ENCODE peak calls at places on chromosomes 11 and 22, in nine cellular contexts. P is fibroblast of pulmonary artery, I is foreskin fibroblast, L is WTC11, N is sigmoid colon, M is endothelial cell, G is Panc1, J is astrocyte of the spinal cord, T is right atrium auricular region. W is an unnamed sample.

GRCh38 chr11:64373598-64373974 is 14.6 kb downstream of the RPS6KA4 start:
- DNase-seq in G (no peak), I (no peak), L (no peak), P (no peak), J (no peak), T (no peak), M (no peak), N (no peak), W (no peak)

GRCh38 chr11:58905141-58905715 is 34.1 kb upstream of the GLYATL1 start:
- DNase-seq in M (peak), L (peak), J (peak), T (peak), N (no peak), I (peak), P (peak), G (no peak), W (peak)

GRCh38 chr11:88656960-88657738 is 319.6 kb upstream of the CTSC start:
- DNase-seq in J (peak), I (no peak), T (no peak), M (no peak), L (no peak), G (no peak), P (no peak), N (no peak), W (peak)

GRCh38 chr11:12827929-12828812 is 153.9 kb downstream of the TEAD1 start:
- DNase-seq in P (peak), G (no peak), J (peak), T (no peak), M (peak), N (no peak), L (no peak), I (no peak), W (peak)

GRCh38 chr11:118100691-118101232 is 14.0 kb upstream of the SMIM35 start:
- DNase-seq in P (no peak), N (no peak), J (no peak), G (no peak), I (no peak), T (no peak), M (no peak), L (no peak), W (no peak)

GRCh38 chr11:83070878-83071640 is 638 bp downstream of the RAB30 start:
- DNase-seq in T (peak), J (peak), I (no peak), G (no peak), M (peak), N (peak), L (peak), P (peak), W (peak)

GRCh38 chr11:23932485-23932898 is 564.4 kb upstream of the LUZP2 start:
- DNase-seq in G (no peak), I (peak), M (no peak), T (no peak), P (peak), J (peak), L (no peak), N (no peak), W (peak)

GRCh38 chr11:101127699-101128570 is 1.7 kb downstream of the PGR start:
- DNase-seq in L (peak), G (no peak), J (no peak), T (peak), N (peak), P (no peak), M (peak), I (no peak), W (no peak)

GRCh38 chr22:39144101-39144815 is 8.2 kb downstream of the CBX7 start:
- DNase-seq in G (no peak), P (peak), I (no peak), J (peak), N (peak), T (no peak), M (no peak), L (no peak), W (peak)

GRCh38 chr11:6736495-6737121 is 35.2 kb downstream of the OR2AG2 start:
- DNase-seq in I (no peak), J (peak), L (no peak), T (no peak), M (no peak), N (no peak), G (no peak), P (no peak), W (no peak)

GRCh38 chr22:32426881-32427280 is 14.8 kb upstream of the RTCB start:
- DNase-seq in J (no peak), L (no peak), P (no peak), T (no peak), M (no peak), G (no peak), I (no peak), N (no peak), W (no peak)

GRCh38 chr11:121421149-121421906 is 30.8 kb upstream of the SORL1 start:
- DNase-seq in J (no peak), G (no peak), M (no peak), I (no peak), N (no peak), P (no peak), T (no peak), L (no peak), W (peak)

GRCh38 chr11:86747801-86748200 is 52.5 kb upstream of the PRSS23 start:
- DNase-seq in G (no peak), M (no peak), J (no peak), I (no peak), N (no peak), P (no peak), T (no peak), L (no peak), W (no peak)

GRCh38 chr11:19577391-19577831 is 135.2 kb upstream of the NAV2 start:
- DNase-seq in N (no peak), I (no peak), T (no peak), P (peak), J (no peak), L (no peak), G (no peak), M (no peak), W (no peak)

GRCh38 chr11:8267280-8267679 is 3.6 kb upstream of the LMO1 start:
- DNase-seq in T (no peak), M (no peak), G (no peak), L (no peak), N (peak), P (no peak), I (no peak), J (no peak), W (no peak)

GRCh38 chr22:31305194-31305593 is 12.9 kb upstream of the PIK3IP1 start:
- DNase-seq in J (no peak), M (no peak), L (no peak), I (no peak), G (no peak), P (no peak), T (no peak), N (no peak), W (peak)

GRCh38 chr11:106222626-106223025 is 145.2 kb downstream of the AASDHPPT start:
- DNase-seq in N (no peak), L (no peak), I (no peak), M (no peak), T (no peak), P (no peak), J (no peak), G (no peak), W (no peak)

GRCh38 chr11:77361184-77361583 is 59.7 kb upstream of the GDPD4 start:
- DNase-seq in T (no peak), I (no peak), P (peak), G (no peak), L (no peak), J (peak), N (no peak), M (no peak), W (peak)

GRCh38 chr11:128828350-128828749 is 38.7 kb downstream of the KCNJ1 start:
- DNase-seq in M (no peak), P (no peak), J (no peak), G (no peak), T (no peak), I (no peak), L (no peak), N (no peak), W (no peak)

GRCh38 chr11:1702506-1702905 is 5.5 kb downstream of the KRTAP5-6 start:
- DNase-seq in L (no peak), M (no peak), G (no peak), T (no peak), N (no peak), P (no peak), I (no peak), J (no peak), W (no peak)

GRCh38 chr22:40638261-40638660 is 1.7 kb upstream of the MRTFA start:
- DNase-seq in L (no peak), I (no peak), M (no peak), J (no peak), N (peak), G (no peak), P (no peak), T (peak), W (peak)

GRCh38 chr11:33646629-33647028 is 54.0 kb downstream of the C11orf91 start:
- DNase-seq in J (no peak), P (no peak), I (no peak), G (no peak), L (no peak), N (no peak), T (no peak), M (no peak), W (no peak)

GRCh38 chr11:35487532-35488078 is 37.8 kb downstream of the PAMR1 start:
- DNase-seq in N (no peak), I (peak), P (peak), T (peak), M (peak), J (peak), G (no peak), L (peak), W (peak)

GRCh38 chr11:35485656-35486318 is 39.6 kb downstream of the PAMR1 start:
- DNase-seq in J (peak), G (peak), P (peak), M (peak), N (peak), T (peak), L (peak), I (peak), W (peak)

GRCh38 chr11:35486934-35487333 is 38.5 kb downstream of the PAMR1 start:
- DNase-seq in P (no peak), L (no peak), G (no peak), J (no peak), N (no peak), I (no peak), T (no peak), M (no peak), W (no peak)

GRCh38 chr11:35488117-35488516 is 37.3 kb downstream of the PAMR1 start:
- DNase-seq in I (no peak), N (no peak), M (no peak), T (no peak), P (peak), G (no peak), J (no peak), L (no peak), W (no peak)

DNA sequence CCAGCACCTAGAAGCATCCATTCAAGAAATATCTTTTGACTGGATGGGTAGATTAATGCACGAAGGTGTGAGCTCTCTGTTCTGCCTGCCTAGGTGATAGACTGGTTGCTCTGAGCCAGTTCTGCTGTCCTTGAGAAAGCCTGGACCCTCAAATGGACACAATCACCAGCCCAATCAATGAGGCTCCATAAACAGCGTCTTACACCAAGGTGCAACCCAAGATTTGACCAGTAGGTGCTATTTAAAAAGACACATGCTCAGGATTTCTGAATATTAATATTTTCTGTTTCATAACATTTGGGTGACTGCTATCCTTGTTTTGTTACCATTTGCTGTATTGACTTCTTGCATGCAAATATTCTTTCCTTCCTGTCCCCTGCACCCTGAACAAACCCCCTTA is 39.0 kb downstream of the PAMR1 start:
- DNase-seq in G (no peak), P (no peak), N (no peak), I (no peak), M (no peak), J (no peak), L (no peak), T (no peak), W (no peak)
- TF ChIP-seq CTCF in G (no peak), P (peak), N (no peak), I (no peak), M (no peak), J (peak), L (no peak), T (no peak), W (no peak)

DNA sequence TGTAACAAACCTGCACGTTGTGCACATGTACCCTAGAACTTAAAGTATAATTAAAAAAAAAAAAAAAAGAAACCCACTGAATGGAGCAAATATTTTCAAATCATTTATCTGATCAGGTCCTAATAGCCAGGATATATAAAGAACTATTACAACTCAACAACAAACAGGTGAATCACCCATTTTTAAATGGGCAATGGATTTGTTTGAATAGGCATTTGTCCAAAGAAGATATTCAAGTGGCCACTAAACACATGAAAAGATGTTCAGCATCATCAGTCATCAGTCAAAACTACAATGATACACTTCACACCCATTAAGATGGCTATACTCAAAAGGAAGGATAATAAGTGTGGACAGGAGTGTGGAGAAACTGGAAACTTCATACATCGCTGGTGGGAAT is 53.3 kb downstream of the ARRB1 start:
- DNase-seq in T (no peak), N (no peak), M (no peak), P (no peak), G (no peak), I (no peak), L (no peak), J (no peak), W (no peak)
- TF ChIP-seq CTCF in T (no peak), N (no peak), M (no peak), P (no peak), G (no peak), I (no peak), L (no peak), J (no peak), W (no peak)

GRCh38 chr22:24179478-24180210 is 1.6 kb upstream of the SUSD2 start:
- DNase-seq in L (no peak), N (no peak), I (no peak), J (no peak), G (no peak), P (no peak), M (no peak), T (no peak), W (no peak)

GRCh38 chr22:24177045-24177444 is 4.2 kb upstream of the SUSD2 start:
- DNase-seq in L (no peak), P (no peak), M (no peak), G (no peak), J (no peak), T (no peak), I (no peak), N (no peak), W (no peak)

GRCh38 chr22:24178021-24178431 is 3.3 kb upstream of the SUSD2 start:
- DNase-seq in G (no peak), I (no peak), L (no peak), J (no peak), P (no peak), N (no peak), T (no peak), M (no peak), W (no peak)

GRCh38 chr22:24177456-24177855 is 3.8 kb upstream of the SUSD2 start:
- DNase-seq in L (no peak), J (no peak), I (no peak), G (no peak), N (no peak), M (no peak), P (no peak), T (no peak), W (no peak)

DNA sequence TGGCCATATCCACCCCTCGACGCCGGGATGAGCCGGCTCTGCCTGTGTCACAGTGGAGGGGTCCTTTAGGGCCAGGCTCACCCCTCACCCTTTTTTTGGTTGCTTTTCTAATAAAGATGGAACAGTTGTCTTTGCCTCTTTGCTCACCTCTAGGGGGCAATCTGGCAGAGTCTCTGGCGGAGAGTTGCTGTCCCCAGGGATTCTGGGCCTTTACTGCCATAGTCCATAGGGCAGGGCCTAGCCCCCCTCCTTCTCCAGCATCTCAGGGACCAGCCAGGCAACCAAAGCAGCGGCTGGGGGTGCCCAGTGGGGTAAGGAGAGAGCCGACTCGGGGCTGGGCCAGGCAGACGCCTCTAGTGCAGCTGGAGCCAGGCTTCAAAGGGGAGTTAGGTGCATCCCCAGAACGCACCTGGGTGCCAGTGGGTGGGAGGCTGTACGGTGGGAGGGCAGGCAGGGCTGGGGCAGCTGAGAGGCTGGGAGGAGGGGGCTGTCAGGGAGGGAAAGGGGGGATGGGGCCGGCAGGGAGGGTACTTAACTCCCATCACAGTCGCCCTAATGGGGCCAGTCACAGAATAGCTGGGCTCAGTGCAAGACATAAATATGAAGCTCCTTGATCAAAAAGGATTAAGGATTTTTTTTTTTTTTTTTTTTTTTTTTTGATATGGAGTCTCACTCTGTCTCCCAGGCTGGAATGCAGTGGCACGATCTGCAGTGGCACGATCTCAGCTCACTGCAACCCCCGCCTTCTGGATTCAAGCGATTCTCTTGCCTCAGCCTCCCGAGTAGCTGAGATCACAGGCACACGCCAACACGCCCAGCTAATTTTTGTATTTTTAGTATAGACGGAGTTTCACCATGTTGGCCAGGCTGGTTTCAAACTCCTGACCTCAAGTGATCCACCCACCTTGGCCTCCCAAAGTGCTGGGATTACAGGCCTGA is 2.5 kb upstream of the SUSD2 start:
- DNase-seq in J (no peak), P (peak), G (no peak), T (no peak), L (peak), M (no peak), N (no peak), I (no peak), W (no peak)
- TF ChIP-seq CTCF in J (peak), P (peak), G (peak), T (peak), L (peak), M (peak), N (no peak), I (peak), W (peak)

DNA sequence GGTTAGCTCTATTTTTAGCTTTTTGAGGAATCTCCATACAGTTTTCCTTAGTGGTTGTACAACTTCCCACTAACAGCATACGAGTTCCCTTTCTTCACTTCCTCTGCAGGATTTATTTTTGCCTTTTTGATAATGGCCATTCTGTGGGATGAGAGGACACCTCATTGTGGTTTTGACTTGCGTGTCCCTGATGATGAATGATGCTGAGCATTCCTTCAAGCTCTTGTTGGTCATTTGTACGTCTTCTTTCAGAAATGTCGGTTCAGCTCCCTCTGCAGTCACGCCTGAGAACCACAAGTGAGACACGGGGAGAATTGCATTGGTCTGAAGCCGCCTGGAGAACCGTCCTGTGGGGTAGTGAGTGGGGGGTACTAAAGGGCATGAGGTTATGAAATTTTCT is 2.0 kb upstream of the KRTAP5-10 start:
- DNase-seq in P (peak), M (peak), J (peak), L (peak), I (peak), G (peak), T (no peak), N (no peak), W (peak)
- TF ChIP-seq CTCF in P (peak), M (peak), J (peak), L (no peak), I (peak), G (peak), T (peak), N (no peak), W (peak)

GRCh38 chr22:20978419-20978818 is 3.7 kb upstream of the LZTR1 start:
- DNase-seq in J (no peak), I (no peak), N (no peak), P (no peak), G (no peak), M (no peak), T (no peak), L (no peak), W (no peak)
- TF ChIP-seq CTCF in J (no peak), I (no peak), N (no peak), P (no peak), G (no peak), M (no peak), T (no peak), L (no peak), W (no peak)